ENCODE peak calls at places on chromosome 21, in five cellular contexts. One of them, this sample, is unnamed.

GRCh38 chr21:41659791-41660560 is 106.9 kb downstream of the RIPK4 start:
- DNase-seq in heart left ventricle: no peak
- DNase-seq in bronchial epithelial cell: no peak
- DNase-seq in adrenal gland: no peak
- DNase-seq in IMR-90: peak
- DNase-seq in this sample: no peak

GRCh38 chr21:42850866-42851391 is 28.4 kb downstream of the WDR4 start:
- DNase-seq in heart left ventricle: no peak
- DNase-seq in bronchial epithelial cell: no peak
- DNase-seq in adrenal gland: no peak
- DNase-seq in IMR-90: no peak
- DNase-seq in this sample: no peak

GRCh38 chr21:39108291-39109162 is 74.7 kb downstream of the PSMG1 start:
- DNase-seq in heart left ventricle: no peak
- DNase-seq in bronchial epithelial cell: no peak
- DNase-seq in adrenal gland: no peak
- DNase-seq in IMR-90: no peak
- DNase-seq in this sample: no peak

GRCh38 chr21:37587203-37587602 is 220.6 kb downstream of the DYRK1A start:
- DNase-seq in heart left ventricle: no peak
- DNase-seq in bronchial epithelial cell: no peak
- DNase-seq in adrenal gland: no peak
- DNase-seq in IMR-90: no peak
- DNase-seq in this sample: no peak

GRCh38 chr21:42121792-42122191 is 50.7 kb downstream of the UMODL1 start:
- DNase-seq in heart left ventricle: no peak
- DNase-seq in bronchial epithelial cell: peak
- DNase-seq in adrenal gland: no peak
- DNase-seq in IMR-90: no peak
- DNase-seq in this sample: no peak

GRCh38 chr21:38905328-38905727 is 99.6 kb downstream of the ETS2 start:
- DNase-seq in heart left ventricle: no peak
- DNase-seq in bronchial epithelial cell: no peak
- DNase-seq in adrenal gland: no peak
- DNase-seq in IMR-90: no peak
- DNase-seq in this sample: no peak

GRCh38 chr21:44049606-44050005 is 37.5 kb downstream of the TRAPPC10 start:
- DNase-seq in heart left ventricle: no peak
- DNase-seq in bronchial epithelial cell: no peak
- DNase-seq in adrenal gland: no peak
- DNase-seq in IMR-90: no peak
- DNase-seq in this sample: no peak

GRCh38 chr21:25983745-25984144 is 186.8 kb downstream of the APP start:
- DNase-seq in heart left ventricle: peak
- DNase-seq in bronchial epithelial cell: no peak
- DNase-seq in adrenal gland: no peak
- DNase-seq in IMR-90: no peak
- DNase-seq in this sample: no peak

GRCh38 chr21:42311160-42311559 is 4.0 kb downstream of the TFF3 start:
- DNase-seq in heart left ventricle: no peak
- DNase-seq in bronchial epithelial cell: no peak
- DNase-seq in adrenal gland: no peak
- DNase-seq in IMR-90: no peak
- DNase-seq in this sample: no peak

GRCh38 chr21:25708467-25709065 is 26.1 kb downstream of the ATP5PF start:
- DNase-seq in heart left ventricle: peak
- DNase-seq in bronchial epithelial cell: peak
- DNase-seq in adrenal gland: peak
- DNase-seq in IMR-90: peak
- DNase-seq in this sample: no peak

GRCh38 chr21:41778974-41779600 is 12.2 kb upstream of the RIPK4 start:
- DNase-seq in heart left ventricle: no peak
- DNase-seq in bronchial epithelial cell: no peak
- DNase-seq in adrenal gland: no peak
- DNase-seq in IMR-90: no peak
- DNase-seq in this sample: no peak

GRCh38 chr21:43203523-43204080 is 34.8 kb downstream of the CRYAA start:
- DNase-seq in heart left ventricle: peak
- DNase-seq in bronchial epithelial cell: no peak
- DNase-seq in adrenal gland: no peak
- DNase-seq in IMR-90: no peak
- DNase-seq in this sample: no peak

GRCh38 chr21:30329203-30329868 is 8.2 kb downstream of the KRTAP27-1 start:
- DNase-seq in heart left ventricle: no peak
- DNase-seq in bronchial epithelial cell: peak
- DNase-seq in adrenal gland: no peak
- DNase-seq in IMR-90: no peak
- DNase-seq in this sample: no peak

GRCh38 chr21:28798798-28799197 is 193.9 kb downstream of the LTN1 start:
- DNase-seq in heart left ventricle: no peak
- DNase-seq in bronchial epithelial cell: no peak
- DNase-seq in adrenal gland: no peak
- DNase-seq in IMR-90: peak
- DNase-seq in this sample: no peak

GRCh38 chr21:32626633-32627196 is 14.5 kb upstream of the CFAP298 start:
- DNase-seq in heart left ventricle: no peak
- DNase-seq in bronchial epithelial cell: peak
- DNase-seq in adrenal gland: no peak
- DNase-seq in IMR-90: peak
- DNase-seq in this sample: no peak

GRCh38 chr21:9839011-9839661 is 682.2 kb upstream of the TPTE start:
- DNase-seq in heart left ventricle: no peak
- DNase-seq in bronchial epithelial cell: no peak
- DNase-seq in adrenal gland: peak
- DNase-seq in IMR-90: no peak
- DNase-seq in this sample: no peak

GRCh38 chr21:39386194-39386593 is 37.3 kb upstream of the HMGN1 start:
- DNase-seq in heart left ventricle: no peak
- DNase-seq in bronchial epithelial cell: no peak
- DNase-seq in adrenal gland: peak
- DNase-seq in IMR-90: no peak
- DNase-seq in this sample: no peak

GRCh38 chr21:37863842-37864241 is 52.4 kb downstream of the KCNJ6 start:
- DNase-seq in heart left ventricle: no peak
- DNase-seq in bronchial epithelial cell: no peak
- DNase-seq in adrenal gland: no peak
- DNase-seq in IMR-90: peak
- DNase-seq in this sample: no peak

GRCh38 chr21:43944757-43945156 is 67.4 kb upstream of the TRAPPC10 start:
- DNase-seq in heart left ventricle: no peak
- DNase-seq in bronchial epithelial cell: peak
- DNase-seq in adrenal gland: no peak
- DNase-seq in IMR-90: no peak
- DNase-seq in this sample: no peak

GRCh38 chr21:32881458-32881857 is 109.9 kb upstream of the PAXBP1 start:
- DNase-seq in heart left ventricle: no peak
- DNase-seq in bronchial epithelial cell: no peak
- DNase-seq in adrenal gland: no peak
- DNase-seq in IMR-90: no peak
- DNase-seq in this sample: no peak

GRCh38 chr21:31235671-31236450 is 108.2 kb downstream of the TIAM1 start:
- DNase-seq in heart left ventricle: no peak
- DNase-seq in bronchial epithelial cell: peak
- DNase-seq in adrenal gland: no peak
- DNase-seq in IMR-90: no peak
- DNase-seq in this sample: peak

GRCh38 chr21:32507342-32507919 is 77.9 kb downstream of the TCP10L start:
- DNase-seq in heart left ventricle: no peak
- DNase-seq in bronchial epithelial cell: no peak
- DNase-seq in adrenal gland: no peak
- DNase-seq in IMR-90: no peak
- DNase-seq in this sample: no peak

GRCh38 chr21:41726058-41726558 is 40.7 kb downstream of the RIPK4 start:
- DNase-seq in heart left ventricle: no peak
- DNase-seq in bronchial epithelial cell: no peak
- DNase-seq in adrenal gland: no peak
- DNase-seq in IMR-90: no peak
- DNase-seq in this sample: no peak

GRCh38 chr21:41868062-41868710 is 11.0 kb downstream of the PRDM15 start:
- DNase-seq in heart left ventricle: no peak
- DNase-seq in bronchial epithelial cell: no peak
- DNase-seq in adrenal gland: no peak
- DNase-seq in IMR-90: peak
- DNase-seq in this sample: no peak

GRCh38 chr21:41820384-41821080 is 53.7 kb upstream of the RIPK4 start:
- DNase-seq in heart left ventricle: no peak
- DNase-seq in bronchial epithelial cell: no peak
- DNase-seq in adrenal gland: no peak
- DNase-seq in IMR-90: no peak
- DNase-seq in this sample: no peak

GRCh38 chr21:36587388-36587787 is 107.5 kb upstream of the CLDN14 start:
- DNase-seq in heart left ventricle: no peak
- DNase-seq in bronchial epithelial cell: peak
- DNase-seq in adrenal gland: no peak
- DNase-seq in IMR-90: peak
- DNase-seq in this sample: no peak

GRCh38 chr21:42827588-42827987 is 51.8 kb downstream of the WDR4 start:
- DNase-seq in heart left ventricle: no peak
- DNase-seq in bronchial epithelial cell: no peak
- DNase-seq in adrenal gland: no peak
- DNase-seq in IMR-90: no peak
- DNase-seq in this sample: no peak

GRCh38 chr21:43340491-43341348 is 86.2 kb downstream of the SIK1 start:
- DNase-seq in heart left ventricle: no peak
- DNase-seq in bronchial epithelial cell: peak
- DNase-seq in adrenal gland: peak
- DNase-seq in IMR-90: peak
- DNase-seq in this sample: peak

GRCh38 chr21:37071561-37072238 is 1.2 kb downstream of the PIGP start:
- DNase-seq in heart left ventricle: peak
- DNase-seq in bronchial epithelial cell: peak
- DNase-seq in adrenal gland: peak
- DNase-seq in IMR-90: peak
- DNase-seq in this sample: no peak

GRCh38 chr21:44279621-44280260 is 5.9 kb upstream of the AIRE start:
- DNase-seq in heart left ventricle: no peak
- DNase-seq in bronchial epithelial cell: no peak
- DNase-seq in adrenal gland: peak
- DNase-seq in IMR-90: no peak
- DNase-seq in this sample: no peak

GRCh38 chr21:37829043-37829442 is 87.2 kb downstream of the KCNJ6 start:
- DNase-seq in heart left ventricle: no peak
- DNase-seq in bronchial epithelial cell: no peak
- DNase-seq in adrenal gland: no peak
- DNase-seq in IMR-90: no peak
- DNase-seq in this sample: no peak

GRCh38 chr21:24829397-24829796 is 777.9 kb downstream of the MRPL39 start:
- DNase-seq in heart left ventricle: no peak
- DNase-seq in bronchial epithelial cell: no peak
- DNase-seq in adrenal gland: no peak
- DNase-seq in IMR-90: no peak
- DNase-seq in this sample: no peak

GRCh38 chr21:41366522-41367151 is 4.8 kb downstream of the MX2 start:
- DNase-seq in heart left ventricle: no peak
- DNase-seq in bronchial epithelial cell: peak
- DNase-seq in adrenal gland: no peak
- DNase-seq in IMR-90: peak
- DNase-seq in this sample: peak

GRCh38 chr21:15054606-15055239 is 10.1 kb downstream of the NRIP1 start:
- DNase-seq in heart left ventricle: no peak
- DNase-seq in bronchial epithelial cell: no peak
- DNase-seq in adrenal gland: no peak
- DNase-seq in IMR-90: no peak
- DNase-seq in this sample: no peak
- H3K4me3 ChIP-seq in heart left ventricle: no peak
- H3K4me3 ChIP-seq in bronchial epithelial cell: no peak
- H3K4me3 ChIP-seq in adrenal gland: no peak
- H3K4me3 ChIP-seq in IMR-90: no peak
- H3K4me3 ChIP-seq in this sample: no peak

DNA sequence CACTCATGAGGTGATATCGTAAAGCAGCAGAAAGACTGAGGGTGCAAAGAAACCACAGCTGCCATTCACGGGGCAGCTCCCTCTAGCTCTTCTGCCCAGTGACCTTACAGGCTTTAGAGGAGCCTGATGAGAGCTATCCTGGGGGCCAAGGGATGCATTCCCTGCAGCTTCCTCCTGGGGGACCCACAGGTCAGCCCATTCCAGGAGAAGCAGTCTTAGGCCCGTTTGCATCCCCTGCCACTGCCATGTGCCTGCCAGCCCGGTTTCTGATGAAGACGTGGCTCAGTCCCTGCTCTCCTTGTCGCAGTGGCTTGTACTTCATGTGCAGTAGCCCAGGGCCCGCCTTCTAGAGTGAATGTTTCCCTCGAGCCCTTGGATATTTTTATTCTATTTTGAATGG is 22.8 kb downstream of the ATP5PO start:
- DNase-seq in heart left ventricle: no peak
- DNase-seq in bronchial epithelial cell: no peak
- DNase-seq in adrenal gland: no peak
- DNase-seq in IMR-90: no peak
- DNase-seq in this sample: no peak
- TF ChIP-seq CTCF in heart left ventricle: no peak
- TF ChIP-seq CTCF in bronchial epithelial cell: no peak
- TF ChIP-seq CTCF in adrenal gland: no peak
- TF ChIP-seq CTCF in IMR-90: no peak
- TF ChIP-seq CTCF in this sample: no peak

GRCh38 chr21:46564391-46564790 is 40.5 kb downstream of the S100B start:
- DNase-seq in heart left ventricle: no peak
- DNase-seq in bronchial epithelial cell: no peak
- DNase-seq in adrenal gland: no peak
- DNase-seq in IMR-90: no peak
- DNase-seq in this sample: no peak
- H3K4me3 ChIP-seq in heart left ventricle: no peak
- H3K4me3 ChIP-seq in bronchial epithelial cell: no peak
- H3K4me3 ChIP-seq in adrenal gland: no peak
- H3K4me3 ChIP-seq in IMR-90: no peak
- H3K4me3 ChIP-seq in this sample: no peak

DNA sequence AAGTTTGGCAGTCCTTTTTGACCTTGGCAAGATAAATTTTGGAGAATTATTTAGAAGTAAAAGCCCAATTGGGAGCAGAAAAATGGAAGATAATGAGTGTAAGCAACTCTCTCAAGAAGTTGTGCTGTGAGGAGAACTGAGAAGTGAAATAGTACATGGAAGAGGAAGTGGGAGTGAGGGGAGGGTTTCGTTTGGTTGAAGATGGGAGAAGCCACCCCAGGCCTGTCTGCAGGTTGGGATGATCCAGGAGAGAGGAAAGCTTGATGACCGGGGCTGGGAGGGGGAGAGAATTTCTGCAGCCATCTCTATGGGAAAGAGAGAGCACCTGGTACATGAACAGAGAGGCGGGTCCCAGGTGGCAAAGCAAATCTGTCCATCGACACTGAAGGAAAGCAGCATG is 8.6 kb upstream of the RCAN1 start:
- DNase-seq in heart left ventricle: no peak
- DNase-seq in bronchial epithelial cell: no peak
- DNase-seq in adrenal gland: no peak
- DNase-seq in IMR-90: no peak
- DNase-seq in this sample: no peak
- TF ChIP-seq CTCF in heart left ventricle: no peak
- TF ChIP-seq CTCF in bronchial epithelial cell: no peak
- TF ChIP-seq CTCF in adrenal gland: no peak
- TF ChIP-seq CTCF in IMR-90: no peak
- TF ChIP-seq CTCF in this sample: no peak

DNA sequence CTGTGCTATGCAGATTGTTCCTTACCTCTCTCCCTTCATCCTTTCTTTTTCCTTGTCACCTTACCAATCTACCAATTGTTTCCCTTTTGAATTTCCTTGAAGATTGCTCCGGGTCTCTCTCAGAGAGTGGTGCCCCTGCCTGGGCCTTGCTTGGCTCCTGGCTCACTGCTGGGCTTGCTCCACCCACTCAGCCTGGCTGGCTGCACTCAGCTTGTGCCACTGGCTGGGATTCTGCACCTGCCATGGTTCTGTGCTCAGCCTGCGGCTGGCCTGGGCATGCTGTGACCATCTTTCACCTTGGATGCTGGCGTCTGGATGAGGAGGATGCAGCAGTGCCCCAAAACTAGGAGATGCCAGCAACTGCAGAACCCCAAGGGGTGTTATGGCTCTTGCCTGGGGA is 463.9 kb upstream of the CXADR start:
- DNase-seq in heart left ventricle: no peak
- DNase-seq in bronchial epithelial cell: no peak
- DNase-seq in adrenal gland: no peak
- DNase-seq in IMR-90: no peak
- DNase-seq in this sample: no peak
- H3K4me3 ChIP-seq in heart left ventricle: no peak
- H3K4me3 ChIP-seq in bronchial epithelial cell: no peak
- H3K4me3 ChIP-seq in adrenal gland: no peak
- H3K4me3 ChIP-seq in IMR-90: no peak
- H3K4me3 ChIP-seq in this sample: no peak